ENCODE peak calls at places on chromosomes 5 and 9, in six cellular contexts. One of them, this sample, is unnamed.

GRCh38 chr5:124736111-124736813 is 10.2 kb downstream of the ZNF608 start:
- DNase-seq in HT1080: no peak
- DNase-seq in heart right ventricle: no peak
- DNase-seq in hypothalamus: no peak
- DNase-seq in neuronal stem cell: no peak
- DNase-seq in NCI-H1092: no peak
- DNase-seq in this sample: no peak

GRCh38 chr5:138686668-138687067 is 66.6 kb upstream of the CTNNA1 start:
- DNase-seq in hypothalamus: no peak
- DNase-seq in NCI-H1092: no peak
- DNase-seq in heart right ventricle: no peak
- DNase-seq in HT1080: peak; percentile 80
- DNase-seq in neuronal stem cell: no peak
- DNase-seq in this sample: no peak

GRCh38 chr9:12838546-12838945 is 63.7 kb downstream of the LURAP1L start:
- DNase-seq in NCI-H1092: no peak
- DNase-seq in hypothalamus: no peak
- DNase-seq in neuronal stem cell: no peak
- DNase-seq in HT1080: no peak
- DNase-seq in heart right ventricle: no peak
- DNase-seq in this sample: no peak

GRCh38 chr5:168879929-168880328 is 300.8 kb upstream of the PANK3 start:
- DNase-seq in heart right ventricle: peak; percentile 44
- DNase-seq in NCI-H1092: no peak
- DNase-seq in neuronal stem cell: no peak
- DNase-seq in HT1080: no peak
- DNase-seq in hypothalamus: no peak
- DNase-seq in this sample: no peak

GRCh38 chr9:103985082-103985481 is 109.0 kb upstream of the SMC2 start:
- DNase-seq in NCI-H1092: no peak
- DNase-seq in HT1080: no peak
- DNase-seq in heart right ventricle: no peak
- DNase-seq in hypothalamus: no peak
- DNase-seq in neuronal stem cell: no peak
- DNase-seq in this sample: no peak

GRCh38 chr9:77707696-77708095 is 59.6 kb upstream of the GNA14 start:
- DNase-seq in HT1080: peak; percentile 92
- DNase-seq in NCI-H1092: no peak
- DNase-seq in hypothalamus: no peak
- DNase-seq in heart right ventricle: peak; percentile 46
- DNase-seq in neuronal stem cell: no peak
- DNase-seq in this sample: no peak

GRCh38 chr9:129483467-129484324 is 137.2 kb downstream of the C9orf50 start:
- DNase-seq in HT1080: peak; percentile 60
- DNase-seq in heart right ventricle: peak; percentile 92
- DNase-seq in neuronal stem cell: no peak
- DNase-seq in hypothalamus: peak; percentile 60
- DNase-seq in NCI-H1092: peak; percentile 20
- DNase-seq in this sample: peak; percentile 87

GRCh38 chr5:180173875-180174586 is 35.0 kb downstream of the RASGEF1C start:
- DNase-seq in heart right ventricle: no peak
- DNase-seq in neuronal stem cell: no peak
- DNase-seq in HT1080: peak; percentile 16
- DNase-seq in hypothalamus: no peak
- DNase-seq in NCI-H1092: no peak
- DNase-seq in this sample: peak; percentile 9

GRCh38 chr9:136080716-136081112 is 14.4 kb downstream of the NACC2 start:
- DNase-seq in HT1080: no peak
- DNase-seq in neuronal stem cell: no peak
- DNase-seq in NCI-H1092: no peak
- DNase-seq in hypothalamus: no peak
- DNase-seq in heart right ventricle: no peak
- DNase-seq in this sample: no peak

GRCh38 chr9:134052941-134053340 is 14.9 kb downstream of the BRD3 start:
- DNase-seq in hypothalamus: no peak
- DNase-seq in heart right ventricle: no peak
- DNase-seq in neuronal stem cell: no peak
- DNase-seq in NCI-H1092: no peak
- DNase-seq in HT1080: no peak
- DNase-seq in this sample: no peak

GRCh38 chr5:9437741-9438240 is 108.1 kb downstream of the SEMA5A start:
- DNase-seq in hypothalamus: no peak
- DNase-seq in HT1080: peak; percentile 98
- DNase-seq in neuronal stem cell: no peak
- DNase-seq in heart right ventricle: no peak
- DNase-seq in NCI-H1092: no peak
- DNase-seq in this sample: no peak

GRCh38 chr9:96122756-96123155 is 179.2 kb downstream of the HSD17B3 start:
- DNase-seq in NCI-H1092: no peak
- DNase-seq in neuronal stem cell: no peak
- DNase-seq in HT1080: no peak
- DNase-seq in heart right ventricle: no peak
- DNase-seq in hypothalamus: no peak
- DNase-seq in this sample: no peak

GRCh38 chr9:37969130-37969529 is 65.2 kb upstream of the SLC25A51 start:
- DNase-seq in heart right ventricle: peak; percentile 57
- DNase-seq in NCI-H1092: no peak
- DNase-seq in hypothalamus: no peak
- DNase-seq in neuronal stem cell: no peak
- DNase-seq in HT1080: no peak
- DNase-seq in this sample: no peak

GRCh38 chr9:126474786-126475485 is 138.8 kb upstream of the LMX1B start:
- DNase-seq in neuronal stem cell: no peak
- DNase-seq in NCI-H1092: no peak
- DNase-seq in hypothalamus: no peak
- DNase-seq in HT1080: peak; percentile 98
- DNase-seq in heart right ventricle: no peak
- DNase-seq in this sample: no peak

GRCh38 chr9:124960409-124960752 is 19.5 kb upstream of the GOLGA1 start:
- DNase-seq in heart right ventricle: no peak
- DNase-seq in neuronal stem cell: no peak
- DNase-seq in HT1080: no peak
- DNase-seq in hypothalamus: no peak
- DNase-seq in NCI-H1092: no peak
- DNase-seq in this sample: no peak

GRCh38 chr5:86665984-86666760 is 48.4 kb downstream of the COX7C start:
- DNase-seq in neuronal stem cell: no peak
- DNase-seq in NCI-H1092: no peak
- DNase-seq in HT1080: no peak
- DNase-seq in hypothalamus: no peak
- DNase-seq in heart right ventricle: no peak
- DNase-seq in this sample: no peak

GRCh38 chr9:7433508-7434292 is 365.9 kb downstream of the DMAC1 start:
- DNase-seq in NCI-H1092: no peak
- DNase-seq in neuronal stem cell: no peak
- DNase-seq in HT1080: no peak
- DNase-seq in heart right ventricle: no peak
- DNase-seq in hypothalamus: no peak
- DNase-seq in this sample: no peak

GRCh38 chr9:135363556-135363955 is 116.0 kb upstream of the PPP1R26 start:
- DNase-seq in heart right ventricle: no peak
- DNase-seq in HT1080: no peak
- DNase-seq in neuronal stem cell: no peak
- DNase-seq in NCI-H1092: peak; percentile 34
- DNase-seq in hypothalamus: no peak
- DNase-seq in this sample: no peak

GRCh38 chr5:95761771-95762680 is 30.9 kb downstream of the RHOBTB3 start:
- DNase-seq in neuronal stem cell: no peak
- DNase-seq in heart right ventricle: no peak
- DNase-seq in HT1080: peak; percentile 75
- DNase-seq in hypothalamus: no peak
- DNase-seq in NCI-H1092: no peak
- DNase-seq in this sample: no peak

GRCh38 chr9:36873247-36873875 is 160.7 kb downstream of the PAX5 start:
- DNase-seq in heart right ventricle: peak; percentile 56
- DNase-seq in HT1080: peak; percentile 34
- DNase-seq in neuronal stem cell: peak; percentile 62
- DNase-seq in NCI-H1092: peak; percentile 67
- DNase-seq in hypothalamus: no peak
- DNase-seq in this sample: peak; percentile 22

GRCh38 chr5:98463222-98463621 is 310.2 kb upstream of the RGMB start:
- DNase-seq in NCI-H1092: no peak
- DNase-seq in neuronal stem cell: no peak
- DNase-seq in heart right ventricle: no peak
- DNase-seq in hypothalamus: no peak
- DNase-seq in HT1080: no peak
- DNase-seq in this sample: no peak

GRCh38 chr5:91848453-91848852 is 465.3 kb upstream of the ARRDC3 start:
- DNase-seq in hypothalamus: no peak
- DNase-seq in NCI-H1092: no peak
- DNase-seq in neuronal stem cell: no peak
- DNase-seq in HT1080: peak; percentile 96
- DNase-seq in heart right ventricle: no peak
- DNase-seq in this sample: no peak

GRCh38 chr5:42826757-42827156 is 15.1 kb upstream of the SELENOP start:
- DNase-seq in NCI-H1092: no peak
- DNase-seq in HT1080: no peak
- DNase-seq in heart right ventricle: no peak
- DNase-seq in hypothalamus: no peak
- DNase-seq in neuronal stem cell: no peak
- DNase-seq in this sample: no peak

GRCh38 chr5:117131876-117132275 is 557.3 kb upstream of the SEMA6A start:
- DNase-seq in NCI-H1092: no peak
- DNase-seq in neuronal stem cell: no peak
- DNase-seq in HT1080: no peak
- DNase-seq in hypothalamus: no peak
- DNase-seq in heart right ventricle: no peak
- DNase-seq in this sample: no peak

GRCh38 chr5:140345919-140346347 is 470 bp downstream of the HBEGF start:
- DNase-seq in neuronal stem cell: no peak
- DNase-seq in hypothalamus: peak; percentile 62
- DNase-seq in heart right ventricle: peak; percentile 74
- DNase-seq in HT1080: peak; percentile 70
- DNase-seq in NCI-H1092: no peak
- DNase-seq in this sample: peak; percentile 55

GRCh38 chr9:79134654-79135053 is 437.1 kb upstream of the TLE4 start:
- DNase-seq in neuronal stem cell: peak; percentile 31
- DNase-seq in hypothalamus: no peak
- DNase-seq in HT1080: peak; percentile 60
- DNase-seq in heart right ventricle: no peak
- DNase-seq in NCI-H1092: no peak
- DNase-seq in this sample: no peak

GRCh38 chr5:6750142-6750840 is 37.1 kb downstream of the TENT4A start:
- DNase-seq in neuronal stem cell: no peak
- DNase-seq in hypothalamus: no peak
- DNase-seq in heart right ventricle: no peak
- DNase-seq in NCI-H1092: no peak
- DNase-seq in HT1080: no peak
- DNase-seq in this sample: no peak

GRCh38 chr5:179416114-179416730 is 71.0 kb upstream of the ADAMTS2 start:
- DNase-seq in NCI-H1092: no peak
- DNase-seq in HT1080: no peak
- DNase-seq in heart right ventricle: no peak
- DNase-seq in neuronal stem cell: no peak
- DNase-seq in hypothalamus: no peak
- DNase-seq in this sample: no peak

GRCh38 chr5:151675956-151676712 is 10.6 kb downstream of the SPARC start:
- DNase-seq in HT1080: no peak
- DNase-seq in neuronal stem cell: no peak
- DNase-seq in hypothalamus: no peak
- DNase-seq in heart right ventricle: no peak
- DNase-seq in NCI-H1092: no peak
- DNase-seq in this sample: no peak

GRCh38 chr9:132163457-132163875 is 1.6 kb downstream of the NTNG2 start:
- DNase-seq in HT1080: no peak
- DNase-seq in hypothalamus: no peak
- DNase-seq in neuronal stem cell: no peak
- DNase-seq in heart right ventricle: no peak
- DNase-seq in NCI-H1092: no peak
- DNase-seq in this sample: no peak

This sample was measured in breast epithelium.